ENCODE peak calls at places on chromosome 5, in five cellular contexts. One of them, this sample, is unnamed.
A peak's percentile ranks its signal among the peaks of the same experiment; 100 is the strongest.

GRCh38 chr5:96775050-96775449 is 32.7 kb downstream of the ERAP1 start:
- DNase-seq in tibial artery: no peak
- DNase-seq in cardiac muscle cell: no peak
- DNase-seq in HCT116: no peak
- DNase-seq in NCI-H1105 treated with DMSO at 0.1 percent for 48 hours: no peak
- DNase-seq in this sample: no peak

GRCh38 chr5:174091006-174091578 is 45.6 kb downstream of the NSG2 start:
- DNase-seq in cardiac muscle cell: no peak
- DNase-seq in tibial artery: no peak
- DNase-seq in HCT116: no peak
- DNase-seq in NCI-H1105 treated with DMSO at 0.1 percent for 48 hours: no peak
- DNase-seq in this sample: no peak

GRCh38 chr5:72108200-72109050 is 1.1 kb downstream of the MAP1B start:
- DNase-seq in NCI-H1105 treated with DMSO at 0.1 percent for 48 hours: peak; percentile 59
- DNase-seq in cardiac muscle cell: peak; percentile 78
- DNase-seq in HCT116: no peak
- DNase-seq in tibial artery: peak; percentile 96
- DNase-seq in this sample: peak; percentile 28

GRCh38 chr5:108983456-108984092 is 235.9 kb downstream of the FER start:
- DNase-seq in NCI-H1105 treated with DMSO at 0.1 percent for 48 hours: no peak
- DNase-seq in tibial artery: no peak
- DNase-seq in cardiac muscle cell: no peak
- DNase-seq in HCT116: no peak
- DNase-seq in this sample: no peak

GRCh38 chr5:180689071-180689694 is 39.8 kb upstream of the FLT4 start:
- DNase-seq in NCI-H1105 treated with DMSO at 0.1 percent for 48 hours: no peak
- DNase-seq in HCT116: no peak
- DNase-seq in cardiac muscle cell: no peak
- DNase-seq in tibial artery: no peak
- DNase-seq in this sample: no peak

GRCh38 chr5:146076028-146076427 is 29.3 kb downstream of the PLAC8L1 start:
- DNase-seq in NCI-H1105 treated with DMSO at 0.1 percent for 48 hours: no peak
- DNase-seq in HCT116: no peak
- DNase-seq in cardiac muscle cell: no peak
- DNase-seq in tibial artery: no peak
- DNase-seq in this sample: no peak

GRCh38 chr5:101543780-101544179 is 640.7 kb upstream of the ST8SIA4 start:
- DNase-seq in cardiac muscle cell: no peak
- DNase-seq in HCT116: no peak
- DNase-seq in tibial artery: no peak
- DNase-seq in NCI-H1105 treated with DMSO at 0.1 percent for 48 hours: no peak
- DNase-seq in this sample: no peak

GRCh38 chr5:115375922-115376321 is 79.5 kb upstream of the CCDC112 start:
- DNase-seq in HCT116: no peak
- DNase-seq in cardiac muscle cell: no peak
- DNase-seq in tibial artery: no peak
- DNase-seq in NCI-H1105 treated with DMSO at 0.1 percent for 48 hours: no peak
- DNase-seq in this sample: no peak

GRCh38 chr5:150148408-150148927 is 7.2 kb downstream of the PDGFRB start:
- DNase-seq in NCI-H1105 treated with DMSO at 0.1 percent for 48 hours: no peak
- DNase-seq in HCT116: no peak
- DNase-seq in tibial artery: peak; percentile 92
- DNase-seq in cardiac muscle cell: peak; percentile 59
- DNase-seq in this sample: no peak

GRCh38 chr5:170572453-170572852 is 68.6 kb downstream of the KCNIP1 start:
- DNase-seq in NCI-H1105 treated with DMSO at 0.1 percent for 48 hours: peak; percentile 0
- DNase-seq in HCT116: no peak
- DNase-seq in cardiac muscle cell: no peak
- DNase-seq in tibial artery: no peak
- DNase-seq in this sample: no peak

GRCh38 chr5:11903121-11903613 is 1.1 kb downstream of the CTNND2 start:
- DNase-seq in tibial artery: no peak
- DNase-seq in HCT116: no peak
- DNase-seq in cardiac muscle cell: no peak
- DNase-seq in NCI-H1105 treated with DMSO at 0.1 percent for 48 hours: no peak
- DNase-seq in this sample: no peak

GRCh38 chr5:173340451-173340850 is 12.2 kb upstream of the STC2 start:
- DNase-seq in cardiac muscle cell: no peak
- DNase-seq in NCI-H1105 treated with DMSO at 0.1 percent for 48 hours: no peak
- DNase-seq in HCT116: no peak
- DNase-seq in tibial artery: no peak
- DNase-seq in this sample: no peak

GRCh38 chr5:73655521-73656160 is 29.6 kb downstream of the ARHGEF28 start:
- DNase-seq in tibial artery: peak; percentile 71
- DNase-seq in NCI-H1105 treated with DMSO at 0.1 percent for 48 hours: no peak
- DNase-seq in cardiac muscle cell: no peak
- DNase-seq in HCT116: no peak
- DNase-seq in this sample: no peak

GRCh38 chr5:96093890-96094381 is 132.3 kb upstream of the ELL2 start:
- DNase-seq in NCI-H1105 treated with DMSO at 0.1 percent for 48 hours: no peak
- DNase-seq in HCT116: peak; percentile 53
- DNase-seq in cardiac muscle cell: no peak
- DNase-seq in tibial artery: no peak
- DNase-seq in this sample: no peak

GRCh38 chr5:8349855-8350254 is 480.9 kb downstream of the MTRR start:
- DNase-seq in HCT116: no peak
- DNase-seq in cardiac muscle cell: no peak
- DNase-seq in NCI-H1105 treated with DMSO at 0.1 percent for 48 hours: no peak
- DNase-seq in tibial artery: no peak
- DNase-seq in this sample: no peak

GRCh38 chr5:89535421-89535820 is 652.4 kb upstream of the MEF2C start:
- DNase-seq in tibial artery: no peak
- DNase-seq in cardiac muscle cell: no peak
- DNase-seq in HCT116: no peak
- DNase-seq in NCI-H1105 treated with DMSO at 0.1 percent for 48 hours: no peak
- DNase-seq in this sample: no peak